ENCODE peak calls at places on chromosomes 12 and 14, in eight cellular contexts. One of them, this sample, is unnamed.

GRCh38 chr14:50039734-50040400 is 76.5 kb downstream of the VCPKMT start:
- DNase-seq in left ventricle myocardium inferior: peak; percentile 42
- DNase-seq in A673: peak; percentile 23
- DNase-seq in HCT116: no peak
- DNase-seq in foreskin fibroblast: peak; percentile 31
- DNase-seq in tibial nerve: no peak
- DNase-seq in kidney: no peak
- DNase-seq in HL-60: peak; percentile 84
- DNase-seq in this sample: no peak

GRCh38 chr12:29081101-29081500 is 68.0 kb upstream of the FAR2 start:
- DNase-seq in HCT116: no peak
- DNase-seq in left ventricle myocardium inferior: no peak
- DNase-seq in HL-60: no peak
- DNase-seq in foreskin fibroblast: peak; percentile 47
- DNase-seq in kidney: no peak
- DNase-seq in A673: no peak
- DNase-seq in tibial nerve: no peak
- DNase-seq in this sample: no peak

GRCh38 chr12:53327435-53328042 is 6.1 kb upstream of the AAAS start:
- DNase-seq in A673: no peak
- DNase-seq in left ventricle myocardium inferior: no peak
- DNase-seq in foreskin fibroblast: peak; percentile 49
- DNase-seq in HL-60: no peak
- DNase-seq in kidney: peak; percentile 14
- DNase-seq in HCT116: no peak
- DNase-seq in tibial nerve: no peak
- DNase-seq in this sample: no peak

GRCh38 chr14:63652406-63652805 is 10.7 kb upstream of the WDR89 start:
- DNase-seq in A673: no peak
- DNase-seq in HCT116: no peak
- DNase-seq in left ventricle myocardium inferior: no peak
- DNase-seq in foreskin fibroblast: no peak
- DNase-seq in HL-60: no peak
- DNase-seq in tibial nerve: no peak
- DNase-seq in kidney: no peak
- DNase-seq in this sample: no peak

GRCh38 chr12:15423629-15424028 is 101.3 kb downstream of the PTPRO start:
- DNase-seq in tibial nerve: no peak
- DNase-seq in left ventricle myocardium inferior: no peak
- DNase-seq in HL-60: no peak
- DNase-seq in A673: peak; percentile 79
- DNase-seq in HCT116: no peak
- DNase-seq in kidney: no peak
- DNase-seq in foreskin fibroblast: peak; percentile 75
- DNase-seq in this sample: no peak

GRCh38 chr12:16030729-16031128 is 119.6 kb downstream of the DERA start:
- DNase-seq in tibial nerve: no peak
- DNase-seq in left ventricle myocardium inferior: no peak
- DNase-seq in HCT116: no peak
- DNase-seq in foreskin fibroblast: no peak
- DNase-seq in kidney: no peak
- DNase-seq in A673: no peak
- DNase-seq in HL-60: no peak
- DNase-seq in this sample: peak; percentile 11

GRCh38 chr14:74421997-74422396 is 4.0 kb downstream of the SYNDIG1L start:
- DNase-seq in A673: no peak
- DNase-seq in kidney: no peak
- DNase-seq in HL-60: no peak
- DNase-seq in foreskin fibroblast: no peak
- DNase-seq in tibial nerve: no peak
- DNase-seq in HCT116: no peak
- DNase-seq in left ventricle myocardium inferior: no peak
- DNase-seq in this sample: no peak

GRCh38 chr14:85319998-85320397 is 209.9 kb upstream of the FLRT2 start:
- DNase-seq in left ventricle myocardium inferior: no peak
- DNase-seq in tibial nerve: no peak
- DNase-seq in HL-60: no peak
- DNase-seq in A673: no peak
- DNase-seq in foreskin fibroblast: peak; percentile 69
- DNase-seq in HCT116: no peak
- DNase-seq in kidney: no peak
- DNase-seq in this sample: no peak

GRCh38 chr14:55123101-55123500 is 6.0 kb upstream of the LGALS3 start:
- DNase-seq in HL-60: no peak
- DNase-seq in kidney: no peak
- DNase-seq in HCT116: no peak
- DNase-seq in left ventricle myocardium inferior: no peak
- DNase-seq in A673: peak; percentile 35
- DNase-seq in foreskin fibroblast: peak; percentile 89
- DNase-seq in tibial nerve: no peak
- DNase-seq in this sample: no peak

GRCh38 chr12:115213538-115213961 is 529.6 kb upstream of the TBX3 start:
- DNase-seq in left ventricle myocardium inferior: peak; percentile 31
- DNase-seq in foreskin fibroblast: no peak
- DNase-seq in kidney: no peak
- DNase-seq in HL-60: no peak
- DNase-seq in A673: no peak
- DNase-seq in HCT116: no peak
- DNase-seq in tibial nerve: no peak
- DNase-seq in this sample: no peak

GRCh38 chr14:71720978-71721624 is 211.1 kb upstream of the RGS6 start:
- DNase-seq in left ventricle myocardium inferior: no peak
- DNase-seq in foreskin fibroblast: peak; percentile 88
- DNase-seq in HL-60: peak; percentile 34
- DNase-seq in kidney: no peak
- DNase-seq in A673: peak; percentile 86
- DNase-seq in tibial nerve: no peak
- DNase-seq in HCT116: peak; percentile 57
- DNase-seq in this sample: peak; percentile 45

DNA sequence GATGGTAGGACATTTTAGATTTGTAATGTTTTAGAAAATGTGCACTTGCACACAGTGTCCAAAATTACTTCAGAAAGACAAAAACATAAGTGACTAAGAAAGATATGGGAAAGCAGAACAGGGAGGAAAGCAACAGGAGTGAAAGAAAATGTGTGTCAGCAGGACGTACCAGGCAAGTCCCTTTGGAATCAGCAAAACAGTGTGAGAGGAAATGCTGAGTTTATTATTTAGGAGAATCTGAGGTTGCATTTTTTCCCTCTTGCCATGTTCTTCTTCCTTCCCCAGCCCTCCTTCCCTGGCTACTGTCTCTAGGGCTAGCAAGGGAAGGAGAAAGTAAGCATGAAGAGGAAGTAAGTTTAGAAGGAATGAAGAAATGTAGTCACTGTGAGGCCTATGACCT is 67.7 kb upstream of the CD163 start:
- DNase-seq in left ventricle myocardium inferior: no peak
- DNase-seq in kidney: no peak
- DNase-seq in tibial nerve: no peak
- DNase-seq in foreskin fibroblast: no peak
- DNase-seq in HCT116: no peak
- DNase-seq in HL-60: no peak
- DNase-seq in A673: no peak
- DNase-seq in this sample: no peak
- H3K4me3 ChIP-seq in left ventricle myocardium inferior: no peak overlapping the region
- H3K4me3 ChIP-seq in kidney: no peak overlapping the region
- H3K4me3 ChIP-seq in tibial nerve: no peak overlapping the region
- H3K4me3 ChIP-seq in foreskin fibroblast: no peak overlapping the region
- H3K4me3 ChIP-seq in HCT116: no peak overlapping the region
- H3K4me3 ChIP-seq in HL-60: no peak overlapping the region
- H3K4me3 ChIP-seq in A673: no peak overlapping the region
- H3K4me3 ChIP-seq in this sample: no peak overlapping the region

DNA sequence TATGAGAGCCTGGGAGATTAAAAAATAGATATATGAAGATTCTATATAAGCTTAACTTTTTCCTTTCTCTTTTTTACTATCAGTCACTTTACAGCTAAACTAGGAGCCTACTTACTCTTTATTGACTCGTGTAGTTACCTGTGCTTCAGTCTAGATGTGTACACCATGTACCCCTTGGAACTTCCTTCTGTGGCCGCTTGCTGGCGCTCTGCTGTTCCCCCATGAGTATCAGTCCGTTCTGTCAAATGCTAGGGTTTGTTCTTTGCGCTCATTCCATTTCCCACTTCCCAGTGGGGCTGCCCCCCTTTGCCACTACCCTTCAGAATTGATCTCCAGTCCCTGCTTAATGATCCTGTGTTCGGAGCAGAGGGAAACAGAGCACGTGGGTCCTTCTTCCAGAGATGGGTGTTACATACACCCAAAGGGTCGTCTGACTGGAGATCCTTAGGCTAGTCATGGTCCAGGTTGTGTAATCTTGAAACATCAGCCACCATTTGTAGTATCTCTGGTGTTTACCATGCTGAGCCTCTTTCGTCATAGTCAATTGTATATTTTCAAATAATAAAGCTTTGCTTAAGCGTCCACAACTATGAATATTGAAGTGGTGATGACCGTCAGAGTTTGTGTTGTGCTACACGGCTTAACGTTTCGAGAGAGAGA is 160.0 kb downstream of the FBXL14 start:
- DNase-seq in foreskin fibroblast: no peak
- DNase-seq in HCT116: no peak
- DNase-seq in left ventricle myocardium inferior: no peak
- DNase-seq in A673: no peak
- DNase-seq in tibial nerve: no peak
- DNase-seq in kidney: no peak
- DNase-seq in HL-60: no peak
- DNase-seq in this sample: no peak
- TF ChIP-seq CTCF in foreskin fibroblast: no peak
- TF ChIP-seq CTCF in HCT116: no peak
- TF ChIP-seq CTCF in left ventricle myocardium inferior: no peak
- TF ChIP-seq CTCF in A673: no peak
- TF ChIP-seq CTCF in tibial nerve: no peak
- TF ChIP-seq CTCF in kidney: no peak
- TF ChIP-seq CTCF in HL-60: no peak
- TF ChIP-seq CTCF in this sample: no peak

GRCh38 chr12:110467847-110468211 is 228 bp downstream of the GPN3 start:
- DNase-seq in HL-60: no peak
- DNase-seq in tibial nerve: no peak
- DNase-seq in A673: no peak
- DNase-seq in left ventricle myocardium inferior: no peak
- DNase-seq in kidney: no peak
- DNase-seq in HCT116: no peak
- DNase-seq in foreskin fibroblast: no peak
- DNase-seq in this sample: no peak

GRCh38 chr12:110468212-110469048 is at the start of the genes FAM216A and GPN3:
- DNase-seq in kidney: peak; percentile 98
- DNase-seq in HCT116: peak; percentile 98
- DNase-seq in HL-60: peak; percentile 98
- DNase-seq in foreskin fibroblast: peak; percentile 99
- DNase-seq in A673: peak; percentile 99
- DNase-seq in tibial nerve: peak; percentile 95
- DNase-seq in left ventricle myocardium inferior: peak; percentile 95
- DNase-seq in this sample: peak; percentile 97

GRCh38 chr12:110465024-110465423 is 3.0 kb downstream of the GPN3 start:
- DNase-seq in kidney: no peak
- DNase-seq in foreskin fibroblast: no peak
- DNase-seq in HCT116: no peak
- DNase-seq in HL-60: no peak
- DNase-seq in A673: no peak
- DNase-seq in left ventricle myocardium inferior: no peak
- DNase-seq in tibial nerve: no peak
- DNase-seq in this sample: no peak

GRCh38 chr12:110466791-110467190 is 1.3 kb downstream of the GPN3 start:
- DNase-seq in HCT116: no peak
- DNase-seq in left ventricle myocardium inferior: no peak
- DNase-seq in A673: no peak
- DNase-seq in kidney: no peak
- DNase-seq in tibial nerve: no peak
- DNase-seq in HL-60: peak; percentile 34
- DNase-seq in foreskin fibroblast: no peak
- DNase-seq in this sample: no peak
- H3K4me3 ChIP-seq in HCT116: peak overlapping the region; percentile 85
- H3K4me3 ChIP-seq in left ventricle myocardium inferior: peak overlapping the region; percentile 93
- H3K4me3 ChIP-seq in A673: peak overlapping the region; percentile 83
- H3K4me3 ChIP-seq in kidney: no peak overlapping the region
- H3K4me3 ChIP-seq in tibial nerve: peak overlapping the region; percentile 98
- H3K4me3 ChIP-seq in HL-60: peak overlapping the region; percentile 95
- H3K4me3 ChIP-seq in foreskin fibroblast: no peak overlapping the region
- H3K4me3 ChIP-seq in this sample: peak overlapping the region; percentile 65

GRCh38 chr12:124578854-124579253 is 11.4 kb upstream of the NCOR2 start:
- DNase-seq in foreskin fibroblast: no peak
- DNase-seq in tibial nerve: no peak
- DNase-seq in left ventricle myocardium inferior: no peak
- DNase-seq in HCT116: no peak
- DNase-seq in A673: no peak
- DNase-seq in HL-60: no peak
- DNase-seq in kidney: no peak
- DNase-seq in this sample: no peak

GRCh38 chr12:124577986-124578385 is 10.6 kb upstream of the NCOR2 start:
- DNase-seq in HCT116: no peak
- DNase-seq in tibial nerve: no peak
- DNase-seq in HL-60: no peak
- DNase-seq in left ventricle myocardium inferior: no peak
- DNase-seq in A673: no peak
- DNase-seq in foreskin fibroblast: no peak
- DNase-seq in kidney: no peak
- DNase-seq in this sample: no peak

GRCh38 chr12:124579921-124580517 is 12.6 kb upstream of the NCOR2 start:
- DNase-seq in HCT116: no peak
- DNase-seq in A673: no peak
- DNase-seq in tibial nerve: no peak
- DNase-seq in kidney: no peak
- DNase-seq in HL-60: no peak
- DNase-seq in foreskin fibroblast: no peak
- DNase-seq in left ventricle myocardium inferior: no peak
- DNase-seq in this sample: no peak

GRCh38 chr12:124577374-124577773 is 10.0 kb upstream of the NCOR2 start:
- DNase-seq in kidney: peak; percentile 55
- DNase-seq in tibial nerve: no peak
- DNase-seq in HL-60: no peak
- DNase-seq in left ventricle myocardium inferior: no peak
- DNase-seq in A673: no peak
- DNase-seq in foreskin fibroblast: no peak
- DNase-seq in HCT116: no peak
- DNase-seq in this sample: no peak

DNA sequence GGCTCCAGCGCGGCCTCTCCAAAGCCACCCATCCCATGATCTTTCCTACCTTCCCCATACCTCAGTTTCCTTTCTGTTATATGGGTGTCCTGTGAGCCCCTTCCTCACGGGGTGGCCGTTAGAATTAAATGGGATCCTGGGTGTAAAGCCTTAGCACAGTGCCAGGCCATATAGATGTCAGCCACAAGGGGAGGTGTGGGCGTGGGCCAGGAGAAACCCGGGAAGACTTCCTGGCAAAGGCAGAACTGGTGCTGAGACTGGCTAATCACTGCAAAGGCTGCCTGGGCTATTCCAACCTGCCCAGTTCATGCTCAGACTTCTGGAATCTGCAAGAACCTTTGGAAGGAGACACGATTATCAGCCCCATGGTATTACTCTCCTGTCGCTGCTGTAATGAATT is 11.0 kb upstream of the NCOR2 start:
- DNase-seq in A673: no peak
- DNase-seq in kidney: no peak
- DNase-seq in HCT116: no peak
- DNase-seq in HL-60: no peak
- DNase-seq in left ventricle myocardium inferior: no peak
- DNase-seq in foreskin fibroblast: no peak
- DNase-seq in tibial nerve: no peak
- DNase-seq in this sample: no peak
- TF ChIP-seq CTCF in A673: no peak
- TF ChIP-seq CTCF in kidney: no peak
- TF ChIP-seq CTCF in HCT116: no peak
- TF ChIP-seq CTCF in HL-60: no peak
- TF ChIP-seq CTCF in left ventricle myocardium inferior: no peak
- TF ChIP-seq CTCF in foreskin fibroblast: no peak
- TF ChIP-seq CTCF in tibial nerve: no peak
- TF ChIP-seq CTCF in this sample: no peak

This sample was measured in LNCaP clone FGC.